ENCODE peak calls at places on chromosomes 13 and 19, in ten cellular contexts. One of them, this sample, is unnamed.

GRCh38 chr13:71624641-71625040 is 242.4 kb downstream of the DACH1 start:
- DNase-seq in nucleus accumbens: no peak
- DNase-seq in HEK293T: no peak
- DNase-seq in progenitor cell of endocrine pancreas: no peak
- DNase-seq in non-pigmented ciliary epithelial cell: no peak
- DNase-seq in stimulated activated CD4-positive, alpha-beta T cell treated with anti-CD3 and anti-CD28 coated beads, TNF-alpha, amount 100 ng/mL, for 1 hour: no peak
- DNase-seq in mesendoderm: peak; percentile 72
- DNase-seq in ovary: no peak
- DNase-seq in NCI-H446 treated with DMSO at 0.1 percent for 48 hours: no peak
- DNase-seq in CD4-positive, CD25-positive, alpha-beta regulatory T cell: no peak
- DNase-seq in this sample: no peak

GRCh38 chr13:50511877-50512332 is 331.6 kb downstream of the DLEU7 start:
- DNase-seq in CD4-positive, CD25-positive, alpha-beta regulatory T cell: no peak
- DNase-seq in mesendoderm: no peak
- DNase-seq in ovary: no peak
- DNase-seq in NCI-H446 treated with DMSO at 0.1 percent for 48 hours: no peak
- DNase-seq in nucleus accumbens: no peak
- DNase-seq in progenitor cell of endocrine pancreas: no peak
- DNase-seq in stimulated activated CD4-positive, alpha-beta T cell treated with anti-CD3 and anti-CD28 coated beads, TNF-alpha, amount 100 ng/mL, for 1 hour: no peak
- DNase-seq in HEK293T: no peak
- DNase-seq in non-pigmented ciliary epithelial cell: no peak
- DNase-seq in this sample: no peak

GRCh38 chr13:20160346-20161274 is at the start of gene GJA3:
- DNase-seq in ovary: no peak
- DNase-seq in CD4-positive, CD25-positive, alpha-beta regulatory T cell: peak; percentile 33
- DNase-seq in NCI-H446 treated with DMSO at 0.1 percent for 48 hours: no peak
- DNase-seq in HEK293T: peak; percentile 25
- DNase-seq in progenitor cell of endocrine pancreas: no peak
- DNase-seq in stimulated activated CD4-positive, alpha-beta T cell treated with anti-CD3 and anti-CD28 coated beads, TNF-alpha, amount 100 ng/mL, for 1 hour: peak; percentile 22
- DNase-seq in mesendoderm: peak; percentile 54
- DNase-seq in non-pigmented ciliary epithelial cell: no peak
- DNase-seq in nucleus accumbens: no peak
- DNase-seq in this sample: no peak

GRCh38 chr19:15292847-15293582 is 39.3 kb downstream of the BRD4 start:
- DNase-seq in ovary: no peak
- DNase-seq in stimulated activated CD4-positive, alpha-beta T cell treated with anti-CD3 and anti-CD28 coated beads, TNF-alpha, amount 100 ng/mL, for 1 hour: no peak
- DNase-seq in non-pigmented ciliary epithelial cell: no peak
- DNase-seq in HEK293T: no peak
- DNase-seq in progenitor cell of endocrine pancreas: no peak
- DNase-seq in nucleus accumbens: no peak
- DNase-seq in CD4-positive, CD25-positive, alpha-beta regulatory T cell: peak; percentile 26
- DNase-seq in mesendoderm: no peak
- DNase-seq in NCI-H446 treated with DMSO at 0.1 percent for 48 hours: peak; percentile 17
- DNase-seq in this sample: no peak

GRCh38 chr13:109577191-109577700 is 209.1 kb downstream of the IRS2 start:
- DNase-seq in non-pigmented ciliary epithelial cell: no peak
- DNase-seq in NCI-H446 treated with DMSO at 0.1 percent for 48 hours: no peak
- DNase-seq in progenitor cell of endocrine pancreas: no peak
- DNase-seq in HEK293T: no peak
- DNase-seq in ovary: no peak
- DNase-seq in mesendoderm: no peak
- DNase-seq in nucleus accumbens: no peak
- DNase-seq in CD4-positive, CD25-positive, alpha-beta regulatory T cell: no peak
- DNase-seq in stimulated activated CD4-positive, alpha-beta T cell treated with anti-CD3 and anti-CD28 coated beads, TNF-alpha, amount 100 ng/mL, for 1 hour: no peak
- DNase-seq in this sample: no peak

GRCh38 chr13:113489549-113490495 is 689 bp downstream of the DCUN1D2 start:
- DNase-seq in non-pigmented ciliary epithelial cell: no peak
- DNase-seq in mesendoderm: peak; percentile 49
- DNase-seq in CD4-positive, CD25-positive, alpha-beta regulatory T cell: peak; percentile 33
- DNase-seq in HEK293T: peak; percentile 9
- DNase-seq in ovary: peak; percentile 50
- DNase-seq in progenitor cell of endocrine pancreas: no peak
- DNase-seq in stimulated activated CD4-positive, alpha-beta T cell treated with anti-CD3 and anti-CD28 coated beads, TNF-alpha, amount 100 ng/mL, for 1 hour: no peak
- DNase-seq in nucleus accumbens: peak; percentile 54
- DNase-seq in NCI-H446 treated with DMSO at 0.1 percent for 48 hours: no peak
- DNase-seq in this sample: no peak

GRCh38 chr13:78650725-78651083 is 8.3 kb downstream of the OBI1 start:
- DNase-seq in HEK293T: no peak
- DNase-seq in non-pigmented ciliary epithelial cell: no peak
- DNase-seq in progenitor cell of endocrine pancreas: no peak
- DNase-seq in ovary: no peak
- DNase-seq in nucleus accumbens: no peak
- DNase-seq in mesendoderm: no peak
- DNase-seq in CD4-positive, CD25-positive, alpha-beta regulatory T cell: no peak
- DNase-seq in stimulated activated CD4-positive, alpha-beta T cell treated with anti-CD3 and anti-CD28 coated beads, TNF-alpha, amount 100 ng/mL, for 1 hour: no peak
- DNase-seq in NCI-H446 treated with DMSO at 0.1 percent for 48 hours: no peak
- DNase-seq in this sample: no peak

GRCh38 chr13:41352935-41353801 is 42.1 kb downstream of the NAA16 start:
- DNase-seq in mesendoderm: peak; percentile 79
- DNase-seq in non-pigmented ciliary epithelial cell: no peak
- DNase-seq in ovary: no peak
- DNase-seq in HEK293T: peak; percentile 34
- DNase-seq in CD4-positive, CD25-positive, alpha-beta regulatory T cell: peak; percentile 78
- DNase-seq in stimulated activated CD4-positive, alpha-beta T cell treated with anti-CD3 and anti-CD28 coated beads, TNF-alpha, amount 100 ng/mL, for 1 hour: peak; percentile 22
- DNase-seq in nucleus accumbens: peak; percentile 5
- DNase-seq in progenitor cell of endocrine pancreas: no peak
- DNase-seq in NCI-H446 treated with DMSO at 0.1 percent for 48 hours: no peak
- DNase-seq in this sample: peak; percentile 13

GRCh38 chr19:4510435-4511255 is 7.6 kb downstream of the PLIN4 start:
- DNase-seq in NCI-H446 treated with DMSO at 0.1 percent for 48 hours: no peak
- DNase-seq in CD4-positive, CD25-positive, alpha-beta regulatory T cell: no peak
- DNase-seq in progenitor cell of endocrine pancreas: no peak
- DNase-seq in mesendoderm: no peak
- DNase-seq in nucleus accumbens: no peak
- DNase-seq in non-pigmented ciliary epithelial cell: no peak
- DNase-seq in ovary: no peak
- DNase-seq in HEK293T: no peak
- DNase-seq in stimulated activated CD4-positive, alpha-beta T cell treated with anti-CD3 and anti-CD28 coated beads, TNF-alpha, amount 100 ng/mL, for 1 hour: no peak
- DNase-seq in this sample: no peak

GRCh38 chr13:110716235-110716505 is 2.7 kb downstream of the ING1 start:
- DNase-seq in ovary: peak; percentile 37
- DNase-seq in CD4-positive, CD25-positive, alpha-beta regulatory T cell: no peak
- DNase-seq in HEK293T: no peak
- DNase-seq in stimulated activated CD4-positive, alpha-beta T cell treated with anti-CD3 and anti-CD28 coated beads, TNF-alpha, amount 100 ng/mL, for 1 hour: no peak
- DNase-seq in non-pigmented ciliary epithelial cell: no peak
- DNase-seq in progenitor cell of endocrine pancreas: no peak
- DNase-seq in NCI-H446 treated with DMSO at 0.1 percent for 48 hours: no peak
- DNase-seq in nucleus accumbens: no peak
- DNase-seq in mesendoderm: peak; percentile 69
- DNase-seq in this sample: no peak